ENCODE peak calls at places on chromosomes 6 and 20, in five cellular contexts. I is Kasumi-1; W is T-helper 17 cell; A is mammary epithelial cell; Z is activated naive CD4-positive, alpha-beta T cell. S is an unnamed sample.
A peak's percentile ranks its signal among the peaks of the same experiment; 100 is the strongest.

GRCh38 chr6:103687430-103687829 is 1172.3 kb downstream of the HACE1 start:
- DNase-seq in I (no peak), W (no peak), A (no peak), Z (no peak), S (no peak)

GRCh38 chr6:118187568-118188164 is 280.6 kb downstream of the SLC35F1 start:
- DNase-seq in I (no peak), W (no peak), A (no peak), Z (no peak), S (no peak)

GRCh38 chr20:24439737-24440136 is 29.7 kb upstream of the SYNDIG1 start:
- DNase-seq in I (no peak), W (no peak), A (no peak), Z (no peak), S (no peak)

GRCh38 chr6:168120390-168121307 is 41.6 kb upstream of the FRMD1 start:
- DNase-seq in I (no peak), W (no peak), A (no peak), Z (no peak), S (no peak)

GRCh38 chr20:6026051-6026450 is 27.8 kb downstream of the LRRN4 start:
- DNase-seq in I (peak; percentile 30), W (no peak), A (peak; percentile 65), Z (no peak), S (no peak)

GRCh38 chr20:59006167-59006863 is 739 bp downstream of the CTSZ start:
- DNase-seq in I (no peak), W (no peak), A (peak; percentile 8), Z (no peak), S (peak; percentile 65)

GRCh38 chr20:1757072-1757471 is 99.5 kb upstream of the SIRPG start:
- DNase-seq in I (peak; percentile 51), W (no peak), A (no peak), Z (no peak), S (no peak)

GRCh38 chr6:133467982-133468380 is 226.8 kb downstream of the EYA4 start:
- DNase-seq in I (no peak), W (no peak), A (no peak), Z (no peak), S (no peak)

GRCh38 chr20:34859826-34860545 is 12.7 kb downstream of the GGT7 start:
- DNase-seq in I (no peak), W (no peak), A (no peak), Z (no peak), S (no peak)

GRCh38 chr6:53803081-53803860 is 8.5 kb downstream of the LRRC1 start:
- DNase-seq in I (no peak), W (no peak), A (no peak), Z (no peak), S (no peak)

GRCh38 chr20:561437-562231 is 18.0 kb upstream of the CSNK2A1 start:
- DNase-seq in I (peak; percentile 86), W (no peak), A (peak; percentile 50), Z (no peak), S (peak; percentile 38)

GRCh38 chr6:155026366-155027045 is 31.4 kb downstream of the TIAM2 start:
- DNase-seq in I (no peak), W (no peak), A (peak; percentile 90), Z (no peak), S (peak; percentile 24)

GRCh38 chr6:122984393-122984792 is 11.6 kb upstream of the CLVS2 start:
- DNase-seq in I (no peak), W (no peak), A (no peak), Z (no peak), S (no peak)

GRCh38 chr6:35706468-35706867 is 17.8 kb upstream of the FKBP5 start:
- DNase-seq in I (peak; percentile 11), W (no peak), A (no peak), Z (no peak), S (no peak)

GRCh38 chr20:1810926-1811620 is 84.1 kb upstream of the SIRPA start:
- DNase-seq in I (peak; percentile 76), W (no peak), A (peak; percentile 57), Z (no peak), S (no peak)